ENCODE peak calls at places on chromosomes 16 and 17, in seven cellular contexts. A, J, O, W, P, Y and H are unnamed samples.

GRCh38 chr16:49661465-49662187 is 194.3 kb downstream of the ZNF423 start:
- DNase-seq in A (no peak), J (no peak), O (no peak), W (peak; percentile 49), P (no peak), Y (no peak), H (no peak)

GRCh38 chr16:49489686-49490320 is 116.2 kb downstream of the C16orf78 start:
- DNase-seq in A (no peak), J (no peak), O (peak; percentile 48), W (no peak), P (no peak), Y (peak; percentile 7), H (no peak)

GRCh38 chr17:43733956-43734355 is 24.6 kb downstream of the SOST start:
- DNase-seq in A (no peak), J (no peak), O (no peak), W (no peak), P (peak; percentile 24), Y (no peak), H (no peak)

GRCh38 chr17:41480136-41480535 is 815 bp downstream of the KRT35 start:
- DNase-seq in A (no peak), J (no peak), O (no peak), W (no peak), P (no peak), Y (no peak), H (no peak)

GRCh38 chr16:30829130-30830071 is 42.4 kb upstream of the ZNF629 start:
- DNase-seq in A (no peak), J (no peak), O (peak; percentile 27), W (no peak), P (peak; percentile 50), Y (peak; percentile 80), H (no peak)

GRCh38 chr16:57297856-57298255 is 13.4 kb upstream of the PLLP start:
- DNase-seq in A (no peak), J (no peak), O (no peak), W (no peak), P (no peak), Y (no peak), H (no peak)

GRCh38 chr16:77732241-77732946 is 10.1 kb downstream of the NUDT7 start:
- DNase-seq in A (no peak), J (no peak), O (no peak), W (no peak), P (peak; percentile 14), Y (no peak), H (peak; percentile 79)

GRCh38 chr16:30797670-30798309 is 10.8 kb upstream of the ZNF629 start:
- DNase-seq in A (no peak), J (no peak), O (no peak), W (no peak), P (no peak), Y (no peak), H (no peak)

GRCh38 chr16:69830534-69831211 is 68.5 kb downstream of the WWP2 start:
- DNase-seq in A (no peak), J (no peak), O (no peak), W (no peak), P (no peak), Y (no peak), H (no peak)

GRCh38 chr17:28986714-28987367 is 19.0 kb downstream of the SEZ6 start:
- DNase-seq in A (no peak), J (no peak), O (no peak), W (no peak), P (no peak), Y (no peak), H (no peak)
- H3K4me3 ChIP-seq in A (no peak overlapping the region), J (no peak overlapping the region), O (no peak overlapping the region), W (no peak overlapping the region), P (no peak overlapping the region), Y (no peak overlapping the region), H (no peak overlapping the region)

GRCh38 chr17:2724783-2725164 is 13.2 kb upstream of the CLUH start:
- DNase-seq in A (no peak), J (no peak), O (no peak), W (no peak), P (peak; percentile 25), Y (peak; percentile 66), H (peak; percentile 70)
- TF ChIP-seq CTCF in A (no peak), J (no peak), O (no peak), W (no peak), P (no peak), Y (no peak), H (no peak)

GRCh38 chr17:38872671-38873385 is 3.0 kb downstream of the LASP1 start:
- DNase-seq in A (no peak), J (no peak), O (no peak), W (no peak), P (no peak), Y (peak; percentile 28), H (no peak)
- H3K4me3 ChIP-seq in A (peak overlapping the region; percentile 11), J (no peak overlapping the region), O (peak overlapping the region; percentile 77), W (no peak overlapping the region), P (peak overlapping the region; percentile 99), Y (no peak overlapping the region), H (no peak overlapping the region)

GRCh38 chr17:56482229-56482628 is 111.3 kb upstream of the NOG start:
- DNase-seq in A (no peak), J (no peak), O (no peak), W (no peak), P (no peak), Y (no peak), H (no peak)
- TF ChIP-seq CTCF in A (no peak), J (no peak), O (no peak), W (no peak), P (no peak), Y (no peak), H (no peak)

GRCh38 chr16:86427327-86427935 is 82.9 kb upstream of the FOXF1 start:
- DNase-seq in A (no peak), J (no peak), O (no peak), W (no peak), P (no peak), Y (no peak), H (no peak)
- H3K4me3 ChIP-seq in A (no peak overlapping the region), J (no peak overlapping the region), O (no peak overlapping the region), W (no peak overlapping the region), P (no peak overlapping the region), Y (no peak overlapping the region), H (no peak overlapping the region)

GRCh38 chr16:11968577-11968976 is 3.6 kb downstream of the TNFRSF17 start:
- DNase-seq in A (no peak), J (no peak), O (no peak), W (no peak), P (no peak), Y (no peak), H (no peak)
- TF ChIP-seq CTCF in A (no peak), J (no peak), O (no peak), W (no peak), P (no peak), Y (no peak), H (no peak)

DNA sequence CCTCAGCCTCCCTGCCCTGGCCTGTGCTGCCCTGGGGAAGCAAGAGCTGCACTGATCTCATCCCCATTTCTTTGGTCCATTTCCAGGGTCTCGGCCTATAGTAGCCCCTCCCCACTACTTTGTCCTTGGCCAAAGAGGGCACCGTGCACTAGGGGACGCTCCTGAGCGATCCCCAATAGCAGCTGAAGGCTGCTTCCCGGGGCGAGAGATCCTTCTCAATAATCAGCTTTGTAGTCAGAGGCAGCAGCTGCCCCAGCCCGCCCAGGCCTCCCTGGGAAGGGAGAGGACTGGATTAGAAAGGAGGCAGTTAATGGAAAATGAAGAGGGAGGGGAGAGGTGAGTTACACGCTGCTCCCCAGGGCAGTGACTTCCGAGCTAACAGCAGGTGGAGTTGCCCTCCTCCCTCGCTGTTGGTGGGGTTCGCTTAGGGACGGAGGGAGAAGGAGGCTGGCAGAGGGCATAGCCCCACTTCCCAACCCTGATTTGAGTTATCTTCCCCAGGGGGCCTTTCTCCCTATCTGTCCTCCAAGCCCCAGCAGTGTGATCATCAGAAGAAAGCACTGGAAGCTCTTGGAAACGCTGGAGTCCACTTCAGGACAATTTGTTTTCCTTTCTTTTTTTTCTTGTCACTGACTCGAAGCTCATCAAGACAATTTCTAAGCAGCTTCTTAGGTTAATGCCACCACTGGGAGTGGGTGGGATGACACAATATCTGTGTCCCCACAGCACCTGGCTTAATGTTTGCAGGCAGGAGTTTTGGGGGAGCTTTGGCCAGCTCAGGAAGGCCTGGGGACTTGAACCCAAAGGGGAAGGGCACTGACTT is 2.6 kb downstream of the MXRA7 start:
- DNase-seq in A (no peak), J (no peak), O (no peak), W (no peak), P (no peak), Y (no peak), H (no peak)
- H3K4me3 ChIP-seq in A (no peak overlapping the region), J (peak overlapping the region; percentile 77), O (peak overlapping the region; percentile 95), W (peak overlapping the region; percentile 72), P (peak overlapping the region; percentile 91), Y (no peak overlapping the region), H (no peak overlapping the region)

GRCh38 chr17:56478836-56479447 is 114.6 kb upstream of the NOG start:
- DNase-seq in A (no peak), J (no peak), O (no peak), W (no peak), P (peak; percentile 13), Y (no peak), H (peak; percentile 38)
- TF ChIP-seq CTCF in A (peak; percentile 37), J (no peak), O (no peak), W (peak; percentile 59), P (peak; percentile 54), Y (peak; percentile 22), H (peak; percentile 52)